ENCODE peak calls at places on chromosomes 16 and 17, in five cellular contexts. One of them, this sample, is unnamed.

GRCh38 chr17:3796822-3797170 is 4.2 kb downstream of the ITGAE start:
- DNase-seq in AML-193: no peak
- DNase-seq in NCI-H1417: no peak
- DNase-seq in EH: no peak
- DNase-seq in NCI-H2081: no peak
- DNase-seq in this sample: no peak

GRCh38 chr17:292016-292415 is 60.6 kb downstream of the RPH3AL start:
- DNase-seq in NCI-H2081: no peak
- DNase-seq in NCI-H1417: peak
- DNase-seq in EH: no peak
- DNase-seq in AML-193: no peak
- DNase-seq in this sample: no peak

GRCh38 chr16:4529085-4530060 is 9.2 kb downstream of the CDIP1 start:
- DNase-seq in NCI-H2081: no peak
- DNase-seq in EH: peak
- DNase-seq in NCI-H1417: peak
- DNase-seq in AML-193: no peak
- DNase-seq in this sample: no peak

GRCh38 chr17:19750835-19751234 is 2.7 kb upstream of the ALDH3A1 start:
- DNase-seq in AML-193: no peak
- DNase-seq in NCI-H1417: no peak
- DNase-seq in NCI-H2081: no peak
- DNase-seq in EH: no peak
- DNase-seq in this sample: no peak

GRCh38 chr17:73827627-73828241 is 183.5 kb upstream of the SDK2 start:
- DNase-seq in NCI-H2081: peak
- DNase-seq in AML-193: no peak
- DNase-seq in EH: no peak
- DNase-seq in NCI-H1417: peak
- DNase-seq in this sample: peak

GRCh38 chr17:18981385-18981641 is 23.3 kb downstream of the FAM83G start:
- DNase-seq in NCI-H1417: no peak
- DNase-seq in AML-193: no peak
- DNase-seq in EH: no peak
- DNase-seq in NCI-H2081: no peak
- DNase-seq in this sample: no peak

GRCh38 chr17:3675886-3676285 is 7.3 kb downstream of the EMC6 start:
- DNase-seq in NCI-H2081: no peak
- DNase-seq in EH: no peak
- DNase-seq in AML-193: no peak
- DNase-seq in NCI-H1417: no peak
- DNase-seq in this sample: no peak

GRCh38 chr16:68335175-68335574 is 24.4 kb downstream of the PRMT7 start:
- DNase-seq in NCI-H1417: no peak
- DNase-seq in AML-193: no peak
- DNase-seq in NCI-H2081: no peak
- DNase-seq in EH: peak
- DNase-seq in this sample: no peak

GRCh38 chr17:82449136-82449882 is 1.2 kb downstream of the CYBC1 start:
- DNase-seq in EH: no peak
- DNase-seq in NCI-H1417: peak
- DNase-seq in NCI-H2081: no peak
- DNase-seq in AML-193: no peak
- DNase-seq in this sample: no peak

GRCh38 chr17:14919049-14919545 is 346.0 kb downstream of the PMP22 start:
- DNase-seq in AML-193: no peak
- DNase-seq in NCI-H1417: no peak
- DNase-seq in EH: no peak
- DNase-seq in NCI-H2081: no peak
- DNase-seq in this sample: no peak

GRCh38 chr16:86505899-86506864 is 4.1 kb upstream of the FOXF1 start:
- DNase-seq in AML-193: no peak
- DNase-seq in EH: no peak
- DNase-seq in NCI-H2081: no peak
- DNase-seq in NCI-H1417: no peak
- DNase-seq in this sample: no peak

GRCh38 chr17:76969598-76970172 is 101.5 kb downstream of the MGAT5B start:
- DNase-seq in AML-193: no peak
- DNase-seq in NCI-H2081: peak
- DNase-seq in NCI-H1417: peak
- DNase-seq in EH: no peak
- DNase-seq in this sample: no peak

GRCh38 chr16:89481556-89481955 is 8.8 kb downstream of the ANKRD11 start:
- DNase-seq in AML-193: no peak
- DNase-seq in NCI-H2081: no peak
- DNase-seq in EH: no peak
- DNase-seq in NCI-H1417: no peak
- DNase-seq in this sample: no peak

This sample was measured in NCI-H460.